ENCODE peak calls at places on chromosomes 3 and 15, in nine cellular contexts. W is uterus, D is transverse colon, G is esophagus squamous epithelium, M is tibial nerve, P is heart left ventricle, N is upper lobe of left lung, L is stomach, K is A549. J is an unnamed sample.

GRCh38 chr15:36589971-36590370 is 10.5 kb downstream of the CDIN1 start:
- DNase-seq in W (no peak), D (no peak), G (no peak), M (no peak), P (no peak), N (no peak), L (no peak), K (no peak), J (no peak)

GRCh38 chr3:157499342-157499963 is 3.8 kb downstream of the VEPH1 start:
- DNase-seq in W (no peak), D (peak; percentile 45), G (no peak), M (no peak), P (no peak), N (peak; percentile 84), L (peak; percentile 73), K (peak; percentile 7), J (peak; percentile 78)

GRCh38 chr3:18828637-18829036 is 319.7 kb upstream of the KCNH8 start:
- DNase-seq in W (no peak), D (no peak), G (no peak), M (no peak), P (no peak), N (no peak), L (no peak), K (no peak), J (no peak)

GRCh38 chr3:99896482-99896881 is 78.8 kb downstream of the CMSS1 start:
- DNase-seq in W (no peak), D (no peak), G (no peak), M (no peak), P (no peak), N (no peak), L (no peak), K (no peak), J (no peak)

GRCh38 chr3:189368384-189368783 is 196.6 kb downstream of the TPRG1 start:
- DNase-seq in W (no peak), D (no peak), G (no peak), M (no peak), P (no peak), N (no peak), L (no peak), K (no peak), J (no peak)

GRCh38 chr15:88542342-88542733 is 4.1 kb downstream of the DET1 start:
- DNase-seq in W (peak; percentile 82), D (peak; percentile 13), G (no peak), M (no peak), P (peak; percentile 51), N (no peak), L (no peak), K (no peak), J (no peak)

GRCh38 chr3:28624079-28624478 is 275.5 kb upstream of the AZI2 start:
- DNase-seq in W (no peak), D (no peak), G (no peak), M (no peak), P (no peak), N (no peak), L (peak; percentile 44), K (no peak), J (no peak)

GRCh38 chr15:77858677-77859490 is 218.6 kb downstream of the TBC1D2B start:
- DNase-seq in W (no peak), D (no peak), G (no peak), M (no peak), P (no peak), N (no peak), L (no peak), K (no peak), J (no peak)

GRCh38 chr3:12708584-12709192 is 44.8 kb upstream of the RAF1 start:
- DNase-seq in W (peak; percentile 36), D (no peak), G (no peak), M (no peak), P (no peak), N (no peak), L (peak; percentile 34), K (no peak), J (no peak)

GRCh38 chr15:88066758-88067157 is 189.8 kb downstream of the NTRK3 start:
- DNase-seq in W (no peak), D (no peak), G (no peak), M (no peak), P (no peak), N (no peak), L (no peak), K (no peak), J (no peak)

GRCh38 chr3:50519471-50520089 is 16.1 kb upstream of the CACNA2D2 start:
- DNase-seq in W (peak; percentile 52), D (peak; percentile 77), G (no peak), M (peak; percentile 28), P (peak; percentile 46), N (peak; percentile 72), L (peak; percentile 81), K (peak; percentile 57), J (no peak)

DNA sequence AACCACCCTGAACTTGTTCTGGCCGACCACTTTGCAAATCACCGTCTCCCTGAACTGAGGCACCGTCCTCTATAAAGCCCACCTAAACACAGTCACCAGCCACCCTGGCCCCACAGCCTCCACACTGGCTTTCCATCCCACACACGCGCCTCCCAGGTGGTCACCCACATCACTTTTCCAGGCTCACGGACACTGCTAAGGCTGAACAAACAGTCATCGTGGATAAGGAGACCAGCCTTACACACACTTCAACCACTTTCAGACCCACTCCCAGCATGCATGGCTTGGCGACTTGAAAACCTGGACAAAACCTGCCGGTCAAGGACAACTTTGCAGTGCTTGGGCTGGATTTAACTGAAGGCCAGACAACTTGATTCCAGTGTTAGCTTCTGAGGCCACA is 8.4 kb downstream of the CHSY1 start:
- DNase-seq in W (no peak), D (no peak), G (no peak), M (no peak), P (no peak), N (no peak), L (no peak), K (no peak), J (no peak)
- TF ChIP-seq POLR2A in W (no peak), D (no peak), G (no peak), M (no peak), P (no peak), N (no peak), L (no peak), K (no peak), J (no peak)

DNA sequence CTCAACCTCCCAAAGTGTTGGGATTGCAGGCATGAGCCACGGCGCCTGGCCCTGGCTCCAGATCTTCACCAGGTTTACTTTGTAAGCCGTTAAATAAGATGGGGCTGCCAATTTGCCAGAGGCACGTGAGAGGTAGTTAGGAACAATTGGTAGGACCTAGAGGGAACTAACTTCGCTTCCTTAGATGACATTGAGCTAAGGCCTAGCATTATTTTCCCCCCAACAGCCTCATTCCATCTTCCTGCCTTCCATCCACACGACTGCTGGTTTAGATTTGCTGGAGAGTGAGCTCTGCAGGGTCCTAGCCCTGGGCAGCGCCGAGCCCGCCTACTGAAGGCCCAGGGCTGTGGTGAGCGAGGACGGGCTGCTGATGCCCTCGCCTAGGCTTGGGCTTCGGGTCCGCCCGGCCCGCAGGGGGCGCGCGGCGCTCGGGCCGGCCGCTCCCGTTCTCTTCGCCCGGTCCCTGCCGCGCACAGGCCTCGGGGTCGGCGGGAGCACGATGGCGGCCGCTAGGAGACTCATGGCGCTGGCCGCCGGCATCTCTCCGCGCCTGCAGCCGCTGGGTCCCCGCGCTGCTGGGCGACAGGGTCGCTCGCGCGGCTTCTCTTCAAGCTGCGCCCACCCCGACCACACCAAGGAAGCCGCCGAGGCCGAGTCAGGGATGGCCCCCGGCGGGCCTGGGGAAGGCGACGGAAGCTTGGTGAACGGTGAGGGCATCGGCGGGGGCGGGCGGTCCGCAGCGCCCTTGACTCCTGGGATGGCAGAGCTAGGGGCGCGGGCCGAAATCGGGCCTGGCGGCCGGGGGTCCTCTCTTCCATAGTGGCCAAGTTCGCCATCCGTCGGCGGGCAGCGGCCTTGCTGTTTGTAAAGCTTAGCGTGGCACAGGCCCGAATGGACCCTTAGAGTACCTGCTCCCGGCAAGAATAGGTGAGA is 21.9 kb downstream of the DHX30 start:
- DNase-seq in W (peak; percentile 78), D (peak; percentile 82), G (no peak), M (peak; percentile 57), P (peak; percentile 75), N (peak; percentile 77), L (peak; percentile 80), K (peak; percentile 81), J (no peak)
- TF ChIP-seq POLR2A in W (no peak), D (peak; percentile 26), G (no peak), M (no peak), P (no peak), N (no peak), L (no peak), K (peak; percentile 54), J (no peak)

DNA sequence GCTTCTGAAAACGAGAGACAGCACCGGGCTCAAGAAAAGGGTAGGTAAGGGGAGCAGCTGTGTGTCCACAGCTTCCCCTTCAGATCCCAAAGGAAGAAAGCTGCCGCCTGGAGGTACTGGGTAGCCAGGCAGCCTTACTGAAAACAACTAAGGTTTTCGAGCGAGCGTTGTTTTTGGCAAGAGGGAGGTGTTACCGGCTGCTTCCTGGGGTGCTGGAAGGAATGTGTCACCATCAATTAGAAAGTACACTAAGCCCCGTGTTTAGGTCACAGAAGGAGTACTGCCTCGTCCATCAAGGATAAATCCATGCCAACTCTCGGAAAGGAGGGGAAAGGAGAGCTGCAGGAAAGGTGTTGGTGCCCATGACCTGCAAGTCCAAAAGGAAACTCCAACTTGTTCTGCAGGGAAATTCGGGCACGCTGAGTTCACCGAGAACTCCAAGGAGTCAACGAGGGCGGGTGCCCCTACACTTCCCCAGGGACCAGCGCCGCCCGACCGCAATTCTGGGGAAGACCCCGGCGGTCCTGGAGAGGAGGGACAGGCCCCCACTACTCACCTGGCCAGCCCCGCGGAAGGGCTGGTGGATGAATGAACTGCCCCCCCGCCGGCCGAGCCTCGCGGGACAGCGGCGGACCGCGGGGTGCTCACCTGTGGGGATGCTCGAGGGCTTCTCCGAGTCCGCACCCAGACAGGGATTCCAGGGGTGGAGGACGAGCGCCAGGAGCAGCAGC is 586 bp downstream of the PLOD2 start:
- DNase-seq in W (peak; percentile 68), D (peak; percentile 66), G (no peak), M (peak; percentile 29), P (peak; percentile 73), N (peak; percentile 63), L (peak; percentile 66), K (peak; percentile 85), J (peak; percentile 93)
- TF ChIP-seq POLR2A in W (no peak), D (peak; percentile 21), G (no peak), M (no peak), P (no peak), N (no peak), L (no peak), K (no peak), J (no peak)

GRCh38 chr3:120596853-120597223 is 702 bp downstream of the NDUFB4 start:
- DNase-seq in W (no peak), D (no peak), G (no peak), M (no peak), P (no peak), N (no peak), L (no peak), K (no peak), J (no peak)

GRCh38 chr3:120595788-120596115 is 384 bp upstream of the NDUFB4 start:
- DNase-seq in W (no peak), D (no peak), G (no peak), M (no peak), P (no peak), N (no peak), L (no peak), K (no peak), J (no peak)

GRCh38 chr3:120597445-120598049 is 1.4 kb downstream of the NDUFB4 start:
- DNase-seq in W (no peak), D (no peak), G (no peak), M (no peak), P (no peak), N (no peak), L (no peak), K (no peak), J (no peak)

GRCh38 chr3:120599211-120599610 is 3.1 kb downstream of the NDUFB4 start:
- DNase-seq in W (no peak), D (no peak), G (no peak), M (no peak), P (no peak), N (no peak), L (no peak), K (no peak), J (no peak)

GRCh38 chr3:120596116-120596852 is at the start of gene NDUFB4:
- DNase-seq in W (peak; percentile 95), D (peak; percentile 97), G (peak; percentile 76), M (peak; percentile 87), P (peak; percentile 97), N (peak; percentile 98), L (peak; percentile 97), K (peak; percentile 99), J (peak; percentile 98)
- TF ChIP-seq POLR2A in W (peak; percentile 78), D (peak; percentile 89), G (no peak), M (peak; percentile 86), P (peak; percentile 26), N (no peak), L (no peak), K (peak; percentile 75), J (no peak)

J was measured in esophagus muscularis mucosa.